ENCODE peak calls at places on chromosomes 3 and 15, in six cellular contexts. One of them, this sample, is unnamed.

GRCh38 chr15:66721954-66722353 is 19.9 kb downstream of the SMAD6 start:
- DNase-seq in right lobe of liver: no peak
- DNase-seq in T-helper 2 cell: no peak
- DNase-seq in fibroblast of pulmonary artery: no peak
- DNase-seq in cardiac muscle cell: no peak
- DNase-seq in stimulated activated naive CD8-positive, alpha-beta T cell treated with anti-CD3 and anti-CD28 coated beads, Interleukin-15, Interleukin-2, amounts not matched to agents 100 U/mL and 50 U/mL, for 24 hours: no peak
- DNase-seq in this sample: no peak

GRCh38 chr3:146626384-146627122 is 21.4 kb upstream of the PLSCR5 start:
- DNase-seq in right lobe of liver: no peak
- DNase-seq in T-helper 2 cell: no peak
- DNase-seq in fibroblast of pulmonary artery: no peak
- DNase-seq in cardiac muscle cell: no peak
- DNase-seq in stimulated activated naive CD8-positive, alpha-beta T cell treated with anti-CD3 and anti-CD28 coated beads, Interleukin-15, Interleukin-2, amounts not matched to agents 100 U/mL and 50 U/mL, for 24 hours: no peak
- DNase-seq in this sample: no peak

GRCh38 chr3:52526151-52526561 is 7.5 kb downstream of the NT5DC2 start:
- DNase-seq in right lobe of liver: peak; percentile 17
- DNase-seq in T-helper 2 cell: no peak
- DNase-seq in fibroblast of pulmonary artery: no peak
- DNase-seq in cardiac muscle cell: no peak
- DNase-seq in stimulated activated naive CD8-positive, alpha-beta T cell treated with anti-CD3 and anti-CD28 coated beads, Interleukin-15, Interleukin-2, amounts not matched to agents 100 U/mL and 50 U/mL, for 24 hours: no peak
- DNase-seq in this sample: no peak

GRCh38 chr15:62477929-62478328 is 312.8 kb upstream of the C2CD4B start:
- DNase-seq in right lobe of liver: no peak
- DNase-seq in T-helper 2 cell: no peak
- DNase-seq in fibroblast of pulmonary artery: no peak
- DNase-seq in cardiac muscle cell: no peak
- DNase-seq in stimulated activated naive CD8-positive, alpha-beta T cell treated with anti-CD3 and anti-CD28 coated beads, Interleukin-15, Interleukin-2, amounts not matched to agents 100 U/mL and 50 U/mL, for 24 hours: no peak
- DNase-seq in this sample: no peak

GRCh38 chr3:187661267-187661666 is 8.9 kb downstream of the SST start:
- DNase-seq in right lobe of liver: no peak
- DNase-seq in T-helper 2 cell: no peak
- DNase-seq in fibroblast of pulmonary artery: no peak
- DNase-seq in cardiac muscle cell: no peak
- DNase-seq in stimulated activated naive CD8-positive, alpha-beta T cell treated with anti-CD3 and anti-CD28 coated beads, Interleukin-15, Interleukin-2, amounts not matched to agents 100 U/mL and 50 U/mL, for 24 hours: no peak
- DNase-seq in this sample: no peak

GRCh38 chr3:78165876-78166275 is 1126.0 kb downstream of the ROBO2 start:
- DNase-seq in right lobe of liver: no peak
- DNase-seq in T-helper 2 cell: no peak
- DNase-seq in fibroblast of pulmonary artery: peak; percentile 17
- DNase-seq in cardiac muscle cell: no peak
- DNase-seq in stimulated activated naive CD8-positive, alpha-beta T cell treated with anti-CD3 and anti-CD28 coated beads, Interleukin-15, Interleukin-2, amounts not matched to agents 100 U/mL and 50 U/mL, for 24 hours: no peak
- DNase-seq in this sample: no peak

GRCh38 chr3:124529826-124530571 is 200.3 kb upstream of the UMPS start:
- DNase-seq in right lobe of liver: peak; percentile 24
- DNase-seq in T-helper 2 cell: no peak
- DNase-seq in fibroblast of pulmonary artery: no peak
- DNase-seq in cardiac muscle cell: no peak
- DNase-seq in stimulated activated naive CD8-positive, alpha-beta T cell treated with anti-CD3 and anti-CD28 coated beads, Interleukin-15, Interleukin-2, amounts not matched to agents 100 U/mL and 50 U/mL, for 24 hours: no peak
- DNase-seq in this sample: peak; percentile 17

GRCh38 chr3:81214626-81215025 is 546.8 kb downstream of the GBE1 start:
- DNase-seq in right lobe of liver: no peak
- DNase-seq in T-helper 2 cell: no peak
- DNase-seq in fibroblast of pulmonary artery: no peak
- DNase-seq in cardiac muscle cell: no peak
- DNase-seq in stimulated activated naive CD8-positive, alpha-beta T cell treated with anti-CD3 and anti-CD28 coated beads, Interleukin-15, Interleukin-2, amounts not matched to agents 100 U/mL and 50 U/mL, for 24 hours: no peak
- DNase-seq in this sample: no peak

GRCh38 chr3:158532099-158532734 is 38.8 kb upstream of the MLF1 start:
- DNase-seq in right lobe of liver: no peak
- DNase-seq in T-helper 2 cell: no peak
- DNase-seq in fibroblast of pulmonary artery: peak; percentile 82
- DNase-seq in cardiac muscle cell: peak; percentile 78
- DNase-seq in stimulated activated naive CD8-positive, alpha-beta T cell treated with anti-CD3 and anti-CD28 coated beads, Interleukin-15, Interleukin-2, amounts not matched to agents 100 U/mL and 50 U/mL, for 24 hours: no peak
- DNase-seq in this sample: no peak

GRCh38 chr3:62936626-62937254 is 61.5 kb upstream of the CADPS start:
- DNase-seq in right lobe of liver: no peak
- DNase-seq in T-helper 2 cell: no peak
- DNase-seq in fibroblast of pulmonary artery: no peak
- DNase-seq in cardiac muscle cell: no peak
- DNase-seq in stimulated activated naive CD8-positive, alpha-beta T cell treated with anti-CD3 and anti-CD28 coated beads, Interleukin-15, Interleukin-2, amounts not matched to agents 100 U/mL and 50 U/mL, for 24 hours: no peak
- DNase-seq in this sample: no peak

GRCh38 chr3:107309312-107309711 is 67.9 kb upstream of the CCDC54 start:
- DNase-seq in right lobe of liver: no peak
- DNase-seq in T-helper 2 cell: no peak
- DNase-seq in fibroblast of pulmonary artery: no peak
- DNase-seq in cardiac muscle cell: no peak
- DNase-seq in stimulated activated naive CD8-positive, alpha-beta T cell treated with anti-CD3 and anti-CD28 coated beads, Interleukin-15, Interleukin-2, amounts not matched to agents 100 U/mL and 50 U/mL, for 24 hours: no peak
- DNase-seq in this sample: no peak

GRCh38 chr3:127217594-127218456 is 24.9 kb downstream of the PRR23E start:
- DNase-seq in right lobe of liver: no peak
- DNase-seq in T-helper 2 cell: no peak
- DNase-seq in fibroblast of pulmonary artery: no peak
- DNase-seq in cardiac muscle cell: peak; percentile 3
- DNase-seq in stimulated activated naive CD8-positive, alpha-beta T cell treated with anti-CD3 and anti-CD28 coated beads, Interleukin-15, Interleukin-2, amounts not matched to agents 100 U/mL and 50 U/mL, for 24 hours: no peak
- DNase-seq in this sample: no peak

GRCh38 chr3:82676356-82677026 is 915.0 kb upstream of the GBE1 start:
- DNase-seq in right lobe of liver: no peak
- DNase-seq in T-helper 2 cell: no peak
- DNase-seq in fibroblast of pulmonary artery: no peak
- DNase-seq in cardiac muscle cell: no peak
- DNase-seq in stimulated activated naive CD8-positive, alpha-beta T cell treated with anti-CD3 and anti-CD28 coated beads, Interleukin-15, Interleukin-2, amounts not matched to agents 100 U/mL and 50 U/mL, for 24 hours: no peak
- DNase-seq in this sample: no peak

GRCh38 chr15:82139823-82140268 is 94.0 kb upstream of the MEX3B start:
- DNase-seq in right lobe of liver: no peak
- DNase-seq in T-helper 2 cell: no peak
- DNase-seq in fibroblast of pulmonary artery: peak; percentile 75
- DNase-seq in cardiac muscle cell: peak; percentile 72
- DNase-seq in stimulated activated naive CD8-positive, alpha-beta T cell treated with anti-CD3 and anti-CD28 coated beads, Interleukin-15, Interleukin-2, amounts not matched to agents 100 U/mL and 50 U/mL, for 24 hours: no peak
- DNase-seq in this sample: no peak

GRCh38 chr3:179292440-179292839 is 30.4 kb upstream of the ZNF639 start:
- DNase-seq in right lobe of liver: no peak
- DNase-seq in T-helper 2 cell: no peak
- DNase-seq in fibroblast of pulmonary artery: peak; percentile 24
- DNase-seq in cardiac muscle cell: no peak
- DNase-seq in stimulated activated naive CD8-positive, alpha-beta T cell treated with anti-CD3 and anti-CD28 coated beads, Interleukin-15, Interleukin-2, amounts not matched to agents 100 U/mL and 50 U/mL, for 24 hours: no peak
- DNase-seq in this sample: no peak

GRCh38 chr3:148924572-148924971 is 59.5 kb downstream of the CPA3 start:
- DNase-seq in right lobe of liver: no peak
- DNase-seq in T-helper 2 cell: no peak
- DNase-seq in fibroblast of pulmonary artery: peak; percentile 30
- DNase-seq in cardiac muscle cell: peak; percentile 12
- DNase-seq in stimulated activated naive CD8-positive, alpha-beta T cell treated with anti-CD3 and anti-CD28 coated beads, Interleukin-15, Interleukin-2, amounts not matched to agents 100 U/mL and 50 U/mL, for 24 hours: no peak
- DNase-seq in this sample: no peak

GRCh38 chr3:184066211-184066610 is 13.4 kb downstream of the HTR3C start:
- DNase-seq in right lobe of liver: no peak
- DNase-seq in T-helper 2 cell: no peak
- DNase-seq in fibroblast of pulmonary artery: no peak
- DNase-seq in cardiac muscle cell: no peak
- DNase-seq in stimulated activated naive CD8-positive, alpha-beta T cell treated with anti-CD3 and anti-CD28 coated beads, Interleukin-15, Interleukin-2, amounts not matched to agents 100 U/mL and 50 U/mL, for 24 hours: no peak
- DNase-seq in this sample: no peak

GRCh38 chr3:170632780-170633179 is 46.9 kb upstream of the SLC7A14 start:
- DNase-seq in right lobe of liver: no peak
- DNase-seq in T-helper 2 cell: no peak
- DNase-seq in fibroblast of pulmonary artery: no peak
- DNase-seq in cardiac muscle cell: no peak
- DNase-seq in stimulated activated naive CD8-positive, alpha-beta T cell treated with anti-CD3 and anti-CD28 coated beads, Interleukin-15, Interleukin-2, amounts not matched to agents 100 U/mL and 50 U/mL, for 24 hours: no peak
- DNase-seq in this sample: no peak

GRCh38 chr15:38520035-38520434 is 44.6 kb downstream of the RASGRP1 start:
- DNase-seq in right lobe of liver: no peak
- DNase-seq in T-helper 2 cell: no peak
- DNase-seq in fibroblast of pulmonary artery: no peak
- DNase-seq in cardiac muscle cell: no peak
- DNase-seq in stimulated activated naive CD8-positive, alpha-beta T cell treated with anti-CD3 and anti-CD28 coated beads, Interleukin-15, Interleukin-2, amounts not matched to agents 100 U/mL and 50 U/mL, for 24 hours: no peak
- DNase-seq in this sample: no peak

GRCh38 chr15:92810418-92811138 is 89.5 kb upstream of the CHD2 start:
- DNase-seq in right lobe of liver: peak; percentile 44
- DNase-seq in T-helper 2 cell: no peak
- DNase-seq in fibroblast of pulmonary artery: peak; percentile 85
- DNase-seq in cardiac muscle cell: peak; percentile 89
- DNase-seq in stimulated activated naive CD8-positive, alpha-beta T cell treated with anti-CD3 and anti-CD28 coated beads, Interleukin-15, Interleukin-2, amounts not matched to agents 100 U/mL and 50 U/mL, for 24 hours: peak; percentile 72
- DNase-seq in this sample: peak; percentile 84

GRCh38 chr15:61621146-61621545 is 392.0 kb upstream of the RORA start:
- DNase-seq in right lobe of liver: peak; percentile 52
- DNase-seq in T-helper 2 cell: no peak
- DNase-seq in fibroblast of pulmonary artery: peak; percentile 7
- DNase-seq in cardiac muscle cell: peak; percentile 12
- DNase-seq in stimulated activated naive CD8-positive, alpha-beta T cell treated with anti-CD3 and anti-CD28 coated beads, Interleukin-15, Interleukin-2, amounts not matched to agents 100 U/mL and 50 U/mL, for 24 hours: peak; percentile 10
- DNase-seq in this sample: peak; percentile 12